ENCODE peak calls at places on chromosomes 1 and 21, in four cellular contexts. One of them, this sample, is unnamed.
A peak's percentile ranks its signal among the peaks of the same experiment; 100 is the strongest.

GRCh38 chr1:204400893-204401510 is 10.6 kb downstream of the PPP1R15B start:
- DNase-seq in K562: peak; percentile 43
- DNase-seq in HepG2: no peak
- DNase-seq in GM12878: no peak
- DNase-seq in this sample: no peak

GRCh38 chr1:29126198-29126597 is 2.5 kb upstream of the TMEM200B start:
- DNase-seq in K562: no peak
- DNase-seq in HepG2: no peak
- DNase-seq in GM12878: no peak
- DNase-seq in this sample: no peak

GRCh38 chr1:165324050-165324449 is 32.5 kb downstream of the LMX1A start:
- DNase-seq in K562: no peak
- DNase-seq in HepG2: no peak
- DNase-seq in GM12878: no peak
- DNase-seq in this sample: no peak

GRCh38 chr1:101175886-101176285 is 60.9 kb upstream of the S1PR1 start:
- DNase-seq in K562: no peak
- DNase-seq in HepG2: no peak
- DNase-seq in GM12878: no peak
- DNase-seq in this sample: no peak

GRCh38 chr1:21232044-21232443 is 55.3 kb upstream of the EIF4G3 start:
- DNase-seq in K562: peak; percentile 78
- DNase-seq in HepG2: peak; percentile 56
- DNase-seq in GM12878: no peak
- DNase-seq in this sample: peak; percentile 76

GRCh38 chr1:80218112-80218511 is 1211.6 kb upstream of the ADGRL4 start:
- DNase-seq in K562: peak; percentile 5
- DNase-seq in HepG2: peak; percentile 20
- DNase-seq in GM12878: no peak
- DNase-seq in this sample: peak; percentile 45

GRCh38 chr21:34812510-34813265 is 143.9 kb downstream of the CLIC6 start:
- DNase-seq in K562: no peak
- DNase-seq in HepG2: peak; percentile 78
- DNase-seq in GM12878: no peak
- DNase-seq in this sample: peak; percentile 31

GRCh38 chr1:156748670-156749428 is 2.6 kb downstream of the HDGF start:
- DNase-seq in K562: no peak
- DNase-seq in HepG2: peak; percentile 50
- DNase-seq in GM12878: no peak
- DNase-seq in this sample: no peak

GRCh38 chr1:111471012-111471411 is 2.8 kb upstream of the C1orf162 start:
- DNase-seq in K562: no peak
- DNase-seq in HepG2: no peak
- DNase-seq in GM12878: peak; percentile 77
- DNase-seq in this sample: no peak

GRCh38 chr1:61449410-61449809 is 275.5 kb downstream of the TM2D1 start:
- DNase-seq in K562: no peak
- DNase-seq in HepG2: no peak
- DNase-seq in GM12878: no peak
- DNase-seq in this sample: no peak

GRCh38 chr1:205259998-205260397 is 32.3 kb downstream of the TMCC2 start:
- DNase-seq in K562: no peak
- DNase-seq in HepG2: no peak
- DNase-seq in GM12878: no peak
- DNase-seq in this sample: no peak

GRCh38 chr1:37892151-37893047 is 33.0 kb upstream of the MTF1 start:
- DNase-seq in K562: no peak
- DNase-seq in HepG2: no peak
- DNase-seq in GM12878: no peak
- DNase-seq in this sample: no peak

GRCh38 chr1:95953005-95953404 is 719.0 kb downstream of the RWDD3 start:
- DNase-seq in K562: no peak
- DNase-seq in HepG2: no peak
- DNase-seq in GM12878: no peak
- DNase-seq in this sample: peak; percentile 22

GRCh38 chr1:55636691-55637090 is 421.5 kb upstream of the USP24 start:
- DNase-seq in K562: no peak
- DNase-seq in HepG2: no peak
- DNase-seq in GM12878: no peak
- DNase-seq in this sample: no peak

GRCh38 chr1:44405804-44406743 is 1.0 kb downstream of the RNF220 start:
- DNase-seq in K562: no peak
- DNase-seq in HepG2: peak; percentile 10
- DNase-seq in GM12878: no peak
- DNase-seq in this sample: peak; percentile 34

GRCh38 chr1:167491586-167492408 is 26.5 kb downstream of the CD247 start:
- DNase-seq in K562: no peak
- DNase-seq in HepG2: no peak
- DNase-seq in GM12878: no peak
- DNase-seq in this sample: no peak

GRCh38 chr1:181981821-181982220 is 79.7 kb downstream of the ZNF648 start:
- DNase-seq in K562: no peak
- DNase-seq in HepG2: no peak
- DNase-seq in GM12878: no peak
- DNase-seq in this sample: no peak

GRCh38 chr1:22296701-22297591 is 154.0 kb upstream of the WNT4 start:
- DNase-seq in K562: peak; percentile 50
- DNase-seq in HepG2: no peak
- DNase-seq in GM12878: no peak
- DNase-seq in this sample: no peak

GRCh38 chr1:226535626-226536025 is 12.9 kb upstream of the STUM start:
- DNase-seq in K562: no peak
- DNase-seq in HepG2: no peak
- DNase-seq in GM12878: no peak
- DNase-seq in this sample: no peak

GRCh38 chr1:196609114-196609737 is 986 bp upstream of the KCNT2 start:
- DNase-seq in K562: no peak
- DNase-seq in HepG2: peak; percentile 1
- DNase-seq in GM12878: no peak
- DNase-seq in this sample: peak; percentile 64

DNA sequence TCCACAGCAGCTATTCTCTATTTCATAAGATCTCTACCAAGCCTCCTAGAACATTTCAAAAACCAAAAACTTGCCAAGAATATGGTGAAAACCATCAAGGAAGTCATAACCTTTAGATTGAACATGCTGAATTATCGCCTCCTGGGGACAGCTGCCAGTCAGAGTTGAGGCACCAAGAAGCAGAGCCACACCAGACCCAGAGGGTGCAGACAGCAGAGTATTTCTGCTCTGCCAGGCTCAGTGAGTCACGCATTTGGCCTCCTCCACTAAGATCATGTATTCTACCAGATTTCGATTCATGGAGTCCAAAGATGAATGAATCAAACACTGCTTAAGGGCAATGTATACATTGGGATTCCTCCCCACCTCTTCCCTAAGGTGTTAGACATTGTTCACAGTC is 2.1 kb downstream of the F3 start:
- DNase-seq in K562: no peak
- DNase-seq in HepG2: no peak
- DNase-seq in GM12878: no peak
- DNase-seq in this sample: no peak
- TF ChIP-seq FOXK2 in K562: no peak
- TF ChIP-seq FOXK2 in HepG2: no peak
- TF ChIP-seq FOXK2 in GM12878: no peak
- TF ChIP-seq FOXK2 in this sample: no peak

GRCh38 chr1:177739780-177740179 is 230.1 kb downstream of the SEC16B start:
- DNase-seq in K562: no peak
- DNase-seq in HepG2: no peak
- DNase-seq in GM12878: no peak
- DNase-seq in this sample: no peak

GRCh38 chr1:177741476-177741875 is 228.4 kb downstream of the SEC16B start:
- DNase-seq in K562: no peak
- DNase-seq in HepG2: peak; percentile 35
- DNase-seq in GM12878: no peak
- DNase-seq in this sample: no peak

GRCh38 chr1:177746168-177746567 is 223.7 kb downstream of the SEC16B start:
- DNase-seq in K562: no peak
- DNase-seq in HepG2: no peak
- DNase-seq in GM12878: no peak
- DNase-seq in this sample: no peak

GRCh38 chr1:177748080-177748801 is 221.6 kb downstream of the SEC16B start:
- DNase-seq in K562: no peak
- DNase-seq in HepG2: no peak
- DNase-seq in GM12878: no peak
- DNase-seq in this sample: no peak

GRCh38 chr1:177744906-177745305 is 225.0 kb downstream of the SEC16B start:
- DNase-seq in K562: no peak
- DNase-seq in HepG2: no peak
- DNase-seq in GM12878: no peak
- DNase-seq in this sample: no peak
- TF ChIP-seq FOXK2 in K562: no peak
- TF ChIP-seq FOXK2 in HepG2: no peak
- TF ChIP-seq FOXK2 in GM12878: no peak
- TF ChIP-seq FOXK2 in this sample: no peak

GRCh38 chr1:24619376-24619775 is 23.7 kb upstream of the SRRM1 start:
- DNase-seq in K562: no peak
- DNase-seq in HepG2: peak; percentile 62
- DNase-seq in GM12878: no peak
- DNase-seq in this sample: no peak

GRCh38 chr1:24620678-24621077 is 22.4 kb upstream of the SRRM1 start:
- DNase-seq in K562: no peak
- DNase-seq in HepG2: no peak
- DNase-seq in GM12878: no peak
- DNase-seq in this sample: no peak

GRCh38 chr1:24622218-24622617 is 20.9 kb upstream of the SRRM1 start:
- DNase-seq in K562: no peak
- DNase-seq in HepG2: no peak
- DNase-seq in GM12878: no peak
- DNase-seq in this sample: no peak

GRCh38 chr1:24621121-24621520 is 22.0 kb upstream of the SRRM1 start:
- DNase-seq in K562: no peak
- DNase-seq in HepG2: no peak
- DNase-seq in GM12878: no peak
- DNase-seq in this sample: no peak
- TF ChIP-seq FOXK2 in K562: no peak
- TF ChIP-seq FOXK2 in HepG2: no peak
- TF ChIP-seq FOXK2 in GM12878: no peak
- TF ChIP-seq FOXK2 in this sample: no peak

DNA sequence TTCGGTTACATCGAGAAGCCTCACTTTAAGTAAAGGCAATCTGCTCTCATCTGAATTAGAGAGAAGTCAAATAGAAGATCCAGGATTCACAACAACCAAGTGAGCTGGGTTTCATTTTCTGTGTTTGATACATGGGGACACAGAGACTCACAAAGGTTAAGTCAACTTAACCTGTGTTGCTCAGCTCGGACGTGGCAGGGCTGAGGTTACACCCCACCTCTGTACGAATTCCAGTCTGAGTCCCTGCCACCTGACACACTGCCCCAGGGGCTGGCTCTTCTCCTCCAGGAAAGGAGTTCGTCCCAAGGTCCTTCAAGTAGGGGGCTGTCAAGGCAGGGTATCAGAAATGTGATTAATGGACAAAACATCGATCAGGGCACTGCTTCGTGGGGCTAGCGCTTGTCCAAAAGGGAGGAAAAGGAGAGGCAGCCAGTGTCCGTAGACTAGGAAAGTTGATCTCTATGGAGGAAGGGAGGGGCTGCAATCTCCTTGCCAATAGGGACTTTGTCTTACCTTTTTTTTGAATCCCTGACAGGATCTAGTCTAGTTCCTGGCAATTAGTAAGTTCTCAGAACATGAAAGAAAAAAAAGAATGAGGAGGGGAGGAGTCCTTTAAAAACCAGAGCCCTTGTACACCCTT is 116.4 kb downstream of the CNIH3 start:
- DNase-seq in K562: no peak
- DNase-seq in HepG2: peak; percentile 3
- DNase-seq in GM12878: no peak
- DNase-seq in this sample: no peak
- TF ChIP-seq FOXK2 in K562: no peak
- TF ChIP-seq FOXK2 in HepG2: no peak
- TF ChIP-seq FOXK2 in GM12878: no peak
- TF ChIP-seq FOXK2 in this sample: no peak

GRCh38 chr1:927234-927633 is 3.5 kb downstream of the SAMD11 start:
- DNase-seq in K562: no peak
- DNase-seq in HepG2: no peak
- DNase-seq in GM12878: no peak
- DNase-seq in this sample: no peak

GRCh38 chr1:923131-923990 is at the start of gene SAMD11:
- DNase-seq in K562: peak; percentile 82
- DNase-seq in HepG2: peak; percentile 40
- DNase-seq in GM12878: no peak
- DNase-seq in this sample: peak; percentile 58

GRCh38 chr1:923991-924618 is 382 bp downstream of the SAMD11 start:
- DNase-seq in K562: peak; percentile 50
- DNase-seq in HepG2: no peak
- DNase-seq in GM12878: no peak
- DNase-seq in this sample: no peak

GRCh38 chr1:925532-926421 is 2.1 kb downstream of the SAMD11 start:
- DNase-seq in K562: peak; percentile 80
- DNase-seq in HepG2: no peak
- DNase-seq in GM12878: no peak
- DNase-seq in this sample: peak; percentile 52

DNA sequence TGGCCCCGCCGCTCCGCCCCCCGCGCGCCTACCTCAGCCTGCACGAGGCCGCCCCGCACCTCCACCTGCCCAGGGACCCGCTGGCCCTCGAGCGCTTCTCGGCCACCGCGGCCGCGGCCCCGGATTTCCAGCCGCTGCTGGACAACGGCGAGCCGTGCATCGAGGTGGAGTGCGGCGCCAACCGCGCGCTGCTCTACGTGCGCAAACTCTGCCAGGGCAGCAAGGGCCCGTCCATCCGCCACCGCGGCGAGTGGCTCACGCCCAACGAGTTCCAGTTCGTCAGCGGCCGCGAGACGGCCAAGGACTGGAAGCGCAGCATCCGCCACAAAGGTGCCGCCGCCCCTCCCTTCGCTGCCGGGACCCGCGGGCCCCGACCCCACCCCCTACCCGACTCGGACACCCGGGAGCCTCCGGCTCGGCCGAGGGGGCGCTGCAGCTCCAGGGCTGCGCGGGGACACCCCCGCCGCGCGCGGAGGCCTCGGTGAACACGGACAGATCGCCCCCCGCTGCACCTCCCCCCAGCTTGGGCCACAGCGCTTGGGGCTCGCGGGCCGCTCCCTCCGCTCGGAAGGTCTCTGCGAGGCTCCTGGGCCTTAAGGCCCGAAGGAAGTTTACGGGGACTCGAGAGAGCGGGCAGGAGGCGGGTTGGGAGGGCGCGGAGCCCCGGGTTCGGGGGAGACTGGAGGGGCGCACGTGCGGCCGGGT is 1.0 kb downstream of the SAMD11 start:
- DNase-seq in K562: peak; percentile 71
- DNase-seq in HepG2: no peak
- DNase-seq in GM12878: no peak
- DNase-seq in this sample: peak; percentile 38
- TF ChIP-seq FOXK2 in K562: no peak
- TF ChIP-seq FOXK2 in HepG2: no peak
- TF ChIP-seq FOXK2 in GM12878: no peak
- TF ChIP-seq FOXK2 in this sample: no peak

This sample was measured in HEK293T.